ENCODE peak calls at places on chromosome 2, in five cellular contexts. T is spleen, C is PC-3, G is GM06990, D is GM12865. Z is an unnamed sample.

GRCh38 chr2:235043762-235044500 is 92.1 kb downstream of the SH3BP4 start:
- DNase-seq in T (peak), C (no peak), G (no peak), D (no peak), Z (peak)

GRCh38 chr2:25373269-25373981 is 31.7 kb upstream of the DNMT3A start:
- DNase-seq in T (peak), C (no peak), G (no peak), D (no peak), Z (no peak)

GRCh38 chr2:207847807-207848544 is 78.3 kb upstream of the FZD5 start:
- DNase-seq in T (no peak), C (peak), G (no peak), D (no peak), Z (no peak)

GRCh38 chr2:85326406-85326945 is 1.3 kb downstream of the TGOLN2 start:
- DNase-seq in T (peak), C (peak), G (peak), D (peak), Z (no peak)

GRCh38 chr2:25700221-25700660 is 26.9 kb upstream of the DTNB start:
- DNase-seq in T (no peak), C (peak), G (no peak), D (peak), Z (no peak)

GRCh38 chr2:77193858-77194448 is 328.2 kb downstream of the LRRTM4 start:
- DNase-seq in T (no peak), C (no peak), G (no peak), D (no peak), Z (no peak)

GRCh38 chr2:139585133-139585532 is 804.9 kb upstream of the NXPH2 start:
- DNase-seq in T (no peak), C (no peak), G (no peak), D (no peak), Z (no peak)

GRCh38 chr2:236570081-236570979 is 705 bp downstream of the ACKR3 start:
- DNase-seq in T (no peak), C (peak), G (peak), D (peak), Z (no peak)

GRCh38 chr2:11798946-11799495 is 52.6 kb downstream of the LPIN1 start:
- DNase-seq in T (no peak), C (no peak), G (no peak), D (no peak), Z (no peak)

GRCh38 chr2:100066856-100067255 is 75.5 kb downstream of the AFF3 start:
- DNase-seq in T (no peak), C (no peak), G (no peak), D (no peak), Z (no peak)

GRCh38 chr2:232662486-232663260 is 29.3 kb downstream of the EFHD1 start:
- DNase-seq in T (no peak), C (peak), G (no peak), D (no peak), Z (no peak)

GRCh38 chr2:232460171-232460570 is 4.2 kb downstream of the ALPI start:
- DNase-seq in T (peak), C (no peak), G (no peak), D (no peak), Z (no peak)

GRCh38 chr2:237350597-237350996 is 63.4 kb downstream of the COL6A3 start:
- DNase-seq in T (no peak), C (no peak), G (no peak), D (no peak), Z (no peak)

GRCh38 chr2:66435963-66436362 is 1.0 kb downstream of the MEIS1 start:
- DNase-seq in T (no peak), C (no peak), G (no peak), D (no peak), Z (no peak)
- H3K4me3 ChIP-seq in T (peak), C (peak), G (no peak), D (no peak), Z (no peak)

DNA sequence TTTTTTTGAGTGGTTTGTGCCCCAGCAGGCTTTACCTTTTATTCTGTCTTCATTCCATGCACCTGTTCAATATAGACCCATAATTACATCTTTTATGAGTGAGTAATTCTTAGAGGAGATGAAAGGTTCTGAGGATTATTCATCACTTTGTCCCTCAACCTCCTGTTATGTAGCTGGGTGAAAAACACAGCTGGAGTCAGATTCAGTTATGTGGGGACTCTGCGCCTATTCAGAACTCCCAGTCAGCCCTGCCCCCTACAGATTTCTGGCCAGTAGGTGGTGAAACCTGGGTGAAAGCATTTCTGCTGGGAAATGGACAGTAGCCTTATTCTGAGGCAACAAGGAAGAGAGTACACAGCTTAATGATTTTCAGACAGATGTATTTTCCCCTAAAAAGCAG is 107.8 kb downstream of the MGAT5 start:
- DNase-seq in T (no peak), C (peak), G (no peak), D (no peak), Z (no peak)
- TF ChIP-seq CTCF in T (no peak), C (no peak), G (no peak), D (no peak), Z (no peak)

GRCh38 chr2:224982910-224983688 is 59.2 kb downstream of the DOCK10 start:
- DNase-seq in T (no peak), C (no peak), G (no peak), D (peak), Z (no peak)

GRCh38 chr2:224986479-224986878 is 55.8 kb downstream of the DOCK10 start:
- DNase-seq in T (no peak), C (no peak), G (no peak), D (no peak), Z (no peak)

GRCh38 chr2:224984641-224985040 is 57.6 kb downstream of the DOCK10 start:
- DNase-seq in T (no peak), C (no peak), G (no peak), D (peak), Z (no peak)

GRCh38 chr2:224982226-224982625 is 60.0 kb downstream of the DOCK10 start:
- DNase-seq in T (no peak), C (no peak), G (no peak), D (no peak), Z (no peak)

GRCh38 chr2:224983719-224984388 is 58.4 kb downstream of the DOCK10 start:
- DNase-seq in T (no peak), C (no peak), G (no peak), D (no peak), Z (no peak)
- H3K4me3 ChIP-seq in T (peak), C (no peak), G (no peak), D (no peak), Z (no peak)

GRCh38 chr2:149765636-149766035 is 178.1 kb upstream of the MMADHC start:
- DNase-seq in T (no peak), C (no peak), G (no peak), D (no peak), Z (no peak)
- TF ChIP-seq CTCF in T (no peak), C (no peak), G (no peak), D (no peak), Z (no peak)

DNA sequence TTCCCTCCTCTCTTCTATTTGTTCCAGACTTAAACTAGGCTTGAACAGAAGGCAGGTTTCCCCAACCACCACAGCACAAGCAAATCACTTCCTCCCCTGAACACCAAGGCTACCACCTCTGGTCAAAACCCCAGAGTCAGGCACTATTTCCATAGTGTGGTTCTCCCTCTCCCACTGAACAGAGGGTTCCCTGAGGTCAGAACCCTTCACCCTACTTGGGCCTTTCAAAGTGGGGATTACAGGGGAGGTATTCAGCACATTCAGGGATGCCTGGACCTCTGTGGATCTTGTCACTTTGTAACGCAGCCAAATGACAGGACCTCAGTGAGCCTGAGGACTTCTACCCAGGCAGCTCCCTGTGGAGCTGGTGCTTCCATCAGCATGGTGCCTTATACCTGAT is 88.7 kb downstream of the TNS1 start:
- DNase-seq in T (no peak), C (no peak), G (no peak), D (no peak), Z (no peak)
- H3K4me3 ChIP-seq in T (no peak), C (no peak), G (no peak), D (no peak), Z (no peak)

GRCh38 chr2:99067871-99068270 is 73.6 kb upstream of the C2orf15 start:
- DNase-seq in T (no peak), C (no peak), G (no peak), D (no peak), Z (no peak)

GRCh38 chr2:99066602-99067001 is 74.9 kb upstream of the C2orf15 start:
- DNase-seq in T (no peak), C (peak), G (peak), D (peak), Z (peak)

GRCh38 chr2:99066075-99066557 is 75.4 kb upstream of the C2orf15 start:
- DNase-seq in T (no peak), C (peak), G (peak), D (peak), Z (peak)
- TF ChIP-seq CTCF in T (peak), C (peak), G (peak), D (peak), Z (peak)